ENCODE peak calls at places on chromosomes 6 and 20, in seven cellular contexts. Z is GM23248, N is HepG2, I is K562, Q is OCI-LY7, J is MM.1S, D is hepatocyte. O is an unnamed sample. For H3K79me2 and H3K9me3, the result is how much of the 10 kb centered on the place peaks cover.

GRCh38 chr20:23873370-23874015 is 6.1 kb downstream of the CST5 start:
- DNase-seq in Z (no peak), N (no peak), I (no peak), Q (no peak), J (no peak), D (no peak), O (peak)

GRCh38 chr6:7262037-7262461 is 51.0 kb downstream of the SSR1 start:
- DNase-seq in Z (no peak), N (no peak), I (peak), Q (no peak), J (no peak), D (peak), O (no peak)

GRCh38 chr6:165884813-165885765 is 222.0 kb upstream of the PDE10A start:
- DNase-seq in Z (peak), N (peak), I (peak), Q (peak), J (peak), D (peak), O (peak)

GRCh38 chr20:33554914-33555420 is 65.1 kb downstream of the CBFA2T2 start:
- DNase-seq in Z (peak), N (peak), I (no peak), Q (peak), J (peak), D (peak), O (peak)

GRCh38 chr6:104326173-104327001 is 533.3 kb downstream of the HACE1 start:
- DNase-seq in Z (peak), N (no peak), I (no peak), Q (no peak), J (no peak), D (no peak), O (no peak)

GRCh38 chr6:27275025-27275956 is 27.8 kb downstream of the PRSS16 start:
- DNase-seq in Z (no peak), N (no peak), I (peak), Q (no peak), J (no peak), D (no peak), O (no peak)

GRCh38 chr6:143802833-143803565 is 40.1 kb upstream of the LTV1 start:
- DNase-seq in Z (peak), N (no peak), I (no peak), Q (no peak), J (no peak), D (no peak), O (no peak)

GRCh38 chr20:3930265-3931206 is 41.3 kb downstream of the PANK2 start:
- DNase-seq in Z (no peak), N (no peak), I (peak), Q (no peak), J (no peak), D (no peak), O (no peak)

GRCh38 chr20:20606046-20606445 is 106.4 kb downstream of the RALGAPA2 start:
- DNase-seq in Z (no peak), N (no peak), I (no peak), Q (no peak), J (no peak), D (no peak), O (no peak)

GRCh38 chr6:87806635-87807034 is 104.6 kb upstream of the AKIRIN2 start:
- DNase-seq in Z (no peak), N (peak), I (no peak), Q (no peak), J (no peak), D (no peak), O (no peak)

GRCh38 chr6:87803784-87804183 is 101.8 kb upstream of the AKIRIN2 start:
- DNase-seq in Z (no peak), N (no peak), I (no peak), Q (peak), J (no peak), D (no peak), O (no peak)

GRCh38 chr6:87806098-87806497 is 104.1 kb upstream of the AKIRIN2 start:
- DNase-seq in Z (no peak), N (no peak), I (no peak), Q (no peak), J (no peak), D (no peak), O (no peak)

GRCh38 chr6:87807423-87807978 is 105.5 kb upstream of the AKIRIN2 start:
- DNase-seq in Z (no peak), N (no peak), I (no peak), Q (peak), J (no peak), D (no peak), O (no peak)

GRCh38 chr6:87808005-87808757 is 106.1 kb upstream of the AKIRIN2 start:
- DNase-seq in Z (peak), N (no peak), I (no peak), Q (no peak), J (no peak), D (no peak), O (no peak)
- H3K79me2 ChIP-seq in Z (under half), N (under half), I (under half), Q (under half), J (under half), D (under half), O (under half)

GRCh38 chr20:35895476-35895875 is 58.8 kb downstream of the SCAND1 start:
- DNase-seq in Z (no peak), N (no peak), I (no peak), Q (no peak), J (no peak), D (no peak), O (no peak)

GRCh38 chr20:35888659-35889058 is 65.6 kb downstream of the SCAND1 start:
- DNase-seq in Z (peak), N (no peak), I (no peak), Q (no peak), J (no peak), D (no peak), O (no peak)

GRCh38 chr20:35893942-35894341 is 60.4 kb downstream of the SCAND1 start:
- DNase-seq in Z (no peak), N (no peak), I (no peak), Q (no peak), J (no peak), D (no peak), O (no peak)

GRCh38 chr20:35891375-35891774 is 62.9 kb downstream of the SCAND1 start:
- DNase-seq in Z (peak), N (no peak), I (no peak), Q (no peak), J (no peak), D (no peak), O (no peak)

DNA sequence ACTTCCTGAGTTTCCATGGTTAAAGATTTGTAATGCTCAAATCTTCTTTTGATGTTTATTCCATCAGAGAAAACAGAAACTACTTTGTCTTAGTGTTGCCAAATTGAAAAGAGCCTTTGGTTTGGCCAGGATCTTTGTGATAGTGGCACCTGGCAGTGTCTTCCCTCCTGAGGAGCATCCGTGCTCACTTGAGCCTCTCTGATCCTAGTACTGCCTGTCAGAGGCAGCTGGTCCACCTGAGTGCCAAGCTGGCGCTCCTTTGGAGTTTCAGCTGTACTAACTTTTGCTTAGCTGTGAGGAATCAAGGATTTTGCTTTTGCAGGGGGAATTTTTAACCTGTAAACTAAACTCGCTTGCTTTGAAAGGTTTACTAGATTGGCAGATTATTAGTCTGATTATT is 61.4 kb downstream of the SCAND1 start:
- DNase-seq in Z (no peak), N (no peak), I (no peak), Q (no peak), J (no peak), D (no peak), O (no peak)
- H3K4me2 ChIP-seq in Z (no peak), N (no peak), I (no peak), Q (no peak), J (no peak), D (no peak), O (no peak)

DNA sequence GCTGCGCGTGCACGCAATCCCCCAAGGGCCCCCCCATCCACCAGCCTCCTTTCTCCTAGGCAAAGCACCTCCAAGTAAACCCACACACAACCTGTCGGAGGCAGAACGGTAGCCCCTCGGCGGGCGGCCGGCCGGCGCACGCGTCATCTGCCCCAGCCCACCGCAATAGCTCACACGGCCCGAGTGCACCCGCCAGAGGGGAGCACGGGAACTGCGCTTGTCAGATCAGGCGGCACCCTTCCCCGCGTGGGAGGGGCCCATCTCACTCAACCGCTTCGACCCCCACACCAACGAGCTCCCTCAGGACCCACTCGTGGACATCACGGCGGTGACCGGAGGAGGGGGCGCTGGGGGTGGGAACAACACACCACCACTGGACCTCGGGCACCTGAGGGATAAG is 767.9 kb upstream of the DEFB115 start:
- DNase-seq in Z (no peak), N (no peak), I (no peak), Q (no peak), J (no peak), D (no peak), O (no peak)
- H3K9me3 ChIP-seq in Z (under half), N (half or more), I (under half), Q (under half), J (under half), D (under half), O (under half)

DNA sequence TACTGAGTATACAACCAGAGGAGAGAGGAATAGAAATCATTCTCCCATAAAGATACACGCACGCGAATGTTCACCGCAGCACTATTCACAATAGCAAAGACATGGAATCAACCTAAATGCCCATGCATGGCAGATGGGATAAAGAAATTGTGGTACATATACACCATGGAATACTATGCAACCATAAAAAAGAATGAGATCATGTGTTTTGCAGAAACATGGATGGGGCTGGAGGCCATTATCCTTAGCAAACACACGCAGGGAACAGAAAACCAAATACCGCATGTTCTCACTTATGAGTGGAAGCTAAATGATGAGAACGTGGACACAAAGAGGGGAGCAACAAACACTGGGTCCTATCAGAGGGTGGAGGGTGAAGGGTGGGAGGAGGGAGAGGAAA is 3.4 kb downstream of the SERPINB6 start:
- DNase-seq in Z (no peak), N (no peak), I (no peak), Q (no peak), J (no peak), D (no peak), O (no peak)
- H3K79me2 ChIP-seq in Z (half or more), N (under half), I (half or more), Q (under half), J (under half), D (half or more), O (under half)

DNA sequence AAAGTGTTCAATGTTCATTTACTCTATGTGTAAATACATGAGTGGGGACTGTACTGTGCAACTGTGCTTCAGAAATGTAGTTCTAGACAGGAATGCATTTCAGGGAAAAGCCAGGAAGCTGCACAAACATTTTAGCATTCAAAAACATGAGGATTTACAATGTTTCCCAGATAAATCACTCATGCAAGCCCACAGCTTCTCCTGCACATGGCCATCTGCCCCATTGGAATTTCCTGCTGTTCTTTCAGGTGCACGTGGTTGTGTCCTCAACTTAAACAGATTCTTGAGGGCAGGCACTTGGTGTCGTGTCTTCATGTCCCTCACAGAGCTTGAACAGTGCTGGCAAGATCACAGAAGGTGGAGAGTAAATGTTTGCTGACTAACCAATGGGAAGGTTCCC is 101.5 kb downstream of the UNC5CL start:
- DNase-seq in Z (peak), N (no peak), I (no peak), Q (no peak), J (no peak), D (no peak), O (no peak)
- H3K4me2 ChIP-seq in Z (peak), N (no peak), I (no peak), Q (no peak), J (no peak), D (no peak), O (no peak)

GRCh38 chr6:100453701-100454521 is 10.8 kb downstream of the SIM1 start:
- DNase-seq in Z (no peak), N (no peak), I (no peak), Q (no peak), J (no peak), D (no peak), O (no peak)

GRCh38 chr6:100452998-100453397 is 11.7 kb downstream of the SIM1 start:
- DNase-seq in Z (no peak), N (no peak), I (no peak), Q (no peak), J (no peak), D (no peak), O (no peak)

GRCh38 chr6:100454571-100455229 is 10.0 kb downstream of the SIM1 start:
- DNase-seq in Z (no peak), N (no peak), I (no peak), Q (no peak), J (no peak), D (no peak), O (no peak)

GRCh38 chr6:100449239-100449691 is 15.5 kb downstream of the SIM1 start:
- DNase-seq in Z (no peak), N (no peak), I (no peak), Q (no peak), J (no peak), D (no peak), O (no peak)

GRCh38 chr6:100451577-100451976 is 13.1 kb downstream of the SIM1 start:
- DNase-seq in Z (no peak), N (no peak), I (no peak), Q (no peak), J (no peak), D (no peak), O (no peak)
- H3K9me3 ChIP-seq in Z (under half), N (under half), I (under half), Q (under half), J (under half), D (under half), O (under half)

GRCh38 chr20:50916934-50917333 is 14.3 kb downstream of the ADNP start:
- DNase-seq in Z (no peak), N (no peak), I (no peak), Q (no peak), J (no peak), D (no peak), O (no peak)
- H3K79me2 ChIP-seq in Z (half or more), N (half or more), I (half or more), Q (half or more), J (half or more), D (half or more), O (half or more)